ENCODE peak calls at places on chromosome 14, in six cellular contexts. Y, J, H, F, R and X are unnamed samples.

GRCh38 chr14:52801014-52801708 is 9.8 kb upstream of the GNPNAT1 start:
- DNase-seq in Y (no peak), J (no peak), H (peak), F (peak), R (peak), X (no peak)

GRCh38 chr14:89910706-89911017 is 43.9 kb downstream of the EFCAB11 start:
- DNase-seq in Y (no peak), J (no peak), H (no peak), F (no peak), R (no peak), X (no peak)

GRCh38 chr14:66650491-66650911 is 142.6 kb downstream of the GPHN start:
- DNase-seq in Y (no peak), J (no peak), H (no peak), F (no peak), R (no peak), X (no peak)

GRCh38 chr14:35991356-35991755 is 165.2 kb downstream of the BRMS1L start:
- DNase-seq in Y (no peak), J (no peak), H (no peak), F (no peak), R (no peak), X (no peak)

GRCh38 chr14:49240383-49240782 is 345.8 kb downstream of the RPS29 start:
- DNase-seq in Y (no peak), J (no peak), H (no peak), F (no peak), R (no peak), X (no peak)

GRCh38 chr14:104924421-104925213 is at the start of gene PLD4:
- DNase-seq in Y (no peak), J (no peak), H (no peak), F (no peak), R (no peak), X (no peak)

GRCh38 chr14:99052467-99052866 is 219.5 kb downstream of the BCL11B start:
- DNase-seq in Y (no peak), J (no peak), H (no peak), F (no peak), R (no peak), X (no peak)

GRCh38 chr14:92108345-92109254 is 2.2 kb upstream of the ATXN3 start:
- DNase-seq in Y (no peak), J (peak), H (no peak), F (no peak), R (peak), X (no peak)

GRCh38 chr14:106613256-106613655 is 1086.9 kb downstream of the TMEM121 start:
- DNase-seq in Y (no peak), J (no peak), H (no peak), F (no peak), R (no peak), X (no peak)

GRCh38 chr14:100031506-100032281 is 33.5 kb upstream of the EVL start:
- DNase-seq in Y (no peak), J (no peak), H (peak), F (peak), R (no peak), X (no peak)

GRCh38 chr14:105168979-105169507 is 467 bp upstream of the JAG2 start:
- DNase-seq in Y (peak), J (peak), H (no peak), F (no peak), R (peak), X (no peak)

GRCh38 chr14:79809849-79810612 is 401.3 kb downstream of the DIO2 start:
- DNase-seq in Y (no peak), J (no peak), H (no peak), F (no peak), R (peak), X (no peak)

GRCh38 chr14:100274250-100274649 is 32.0 kb downstream of the SLC25A29 start:
- DNase-seq in Y (no peak), J (no peak), H (no peak), F (no peak), R (no peak), X (no peak)

GRCh38 chr14:100629696-100630095 is 42.5 kb upstream of the BEGAIN start:
- DNase-seq in Y (no peak), J (no peak), H (no peak), F (no peak), R (no peak), X (no peak)

GRCh38 chr14:76720382-76720813 is 40.9 kb upstream of the VASH1 start:
- DNase-seq in Y (no peak), J (peak), H (no peak), F (no peak), R (peak), X (peak)

GRCh38 chr14:96042218-96042930 is 3.2 kb downstream of the C14orf132 start:
- DNase-seq in Y (no peak), J (no peak), H (peak), F (peak), R (no peak), X (no peak)

GRCh38 chr14:85934123-85934885 is 404.4 kb downstream of the FLRT2 start:
- DNase-seq in Y (peak), J (no peak), H (no peak), F (no peak), R (peak), X (peak)

GRCh38 chr14:105184461-105184860 is 3.3 kb upstream of the NUDT14 start:
- DNase-seq in Y (no peak), J (no peak), H (no peak), F (no peak), R (no peak), X (no peak)

GRCh38 chr14:105938055-105938863 is 411.9 kb downstream of the TMEM121 start:
- DNase-seq in Y (no peak), J (no peak), H (no peak), F (no peak), R (no peak), X (no peak)

GRCh38 chr14:73259837-73260236 is 22.5 kb downstream of the PAPLN start:
- DNase-seq in Y (no peak), J (no peak), H (no peak), F (no peak), R (no peak), X (peak)

GRCh38 chr14:68487805-68488590 is 304.9 kb downstream of the ZFP36L1 start:
- DNase-seq in Y (no peak), J (no peak), H (no peak), F (peak), R (no peak), X (no peak)

GRCh38 chr14:33589334-33589733 is 361.5 kb downstream of the EGLN3 start:
- DNase-seq in Y (no peak), J (no peak), H (peak), F (peak), R (no peak), X (no peak)

GRCh38 chr14:102527255-102528232 is 18.0 kb upstream of the ANKRD9 start:
- DNase-seq in Y (no peak), J (no peak), H (no peak), F (peak), R (no peak), X (peak)

GRCh38 chr14:99564256-99564902 is 39.6 kb downstream of the CCDC85C start:
- DNase-seq in Y (no peak), J (no peak), H (peak), F (peak), R (peak), X (peak)

GRCh38 chr14:57389646-57390036 is 745 bp upstream of the NAA30 start:
- DNase-seq in Y (no peak), J (no peak), H (no peak), F (no peak), R (no peak), X (no peak)

GRCh38 chr14:50860478-50861086 is 11.3 kb upstream of the ABHD12B start:
- DNase-seq in Y (peak), J (peak), H (no peak), F (peak), R (peak), X (peak)

GRCh38 chr14:84006643-84007137 is 1523.3 kb upstream of the FLRT2 start:
- DNase-seq in Y (no peak), J (no peak), H (no peak), F (no peak), R (peak), X (no peak)

GRCh38 chr14:69139743-69140142 is 13.2 kb downstream of the DCAF5 start:
- DNase-seq in Y (no peak), J (no peak), H (no peak), F (no peak), R (no peak), X (no peak)